ENCODE peak calls at places on chromosomes 13 and 19, in five cellular contexts. H, S, U, Z and T are unnamed samples.

GRCh38 chr13:40406405-40407138 is 259.9 kb downstream of the FOXO1 start:
- DNase-seq in Z (no peak), U (no peak), S (no peak), H (no peak), T (no peak)

GRCh38 chr13:99416411-99417121 is 84.7 kb upstream of the TM9SF2 start:
- DNase-seq in H (no peak), Z (no peak), S (peak; percentile 41), U (no peak), T (peak; percentile 48)

GRCh38 chr13:82947121-82948077 is 934.9 kb downstream of the SLITRK1 start:
- DNase-seq in S (no peak), Z (no peak), U (no peak), H (no peak), T (no peak)

GRCh38 chr13:100523437-100523836 is 65.2 kb downstream of the GGACT start:
- DNase-seq in S (no peak), H (no peak), U (no peak), Z (no peak), T (no peak)

GRCh38 chr19:5108123-5108613 is 139.3 kb downstream of the KDM4B start:
- DNase-seq in S (no peak), H (no peak), Z (no peak), U (no peak), T (no peak)

GRCh38 chr13:60148918-60149317 is 14.8 kb downstream of the DIAPH3 start:
- DNase-seq in H (no peak), U (no peak), Z (no peak), S (no peak), T (no peak)

GRCh38 chr19:48397636-48398328 is 4.3 kb downstream of the GRIN2D start:
- DNase-seq in H (no peak), S (no peak), U (no peak), Z (no peak), T (no peak)

GRCh38 chr19:13839193-13839937 is 37.6 kb upstream of the NANOS3 start:
- DNase-seq in Z (no peak), H (no peak), S (peak; percentile 92), U (peak; percentile 92), T (peak; percentile 62)

GRCh38 chr19:17687857-17688784 is at the start of gene UNC13A:
- DNase-seq in Z (peak; percentile 81), U (no peak), H (no peak), S (no peak), T (peak; percentile 20)

GRCh38 chr19:41859213-41859617 is 840 bp upstream of the RPS19 start:
- DNase-seq in H (no peak), S (no peak), U (no peak), Z (no peak), T (no peak)

GRCh38 chr13:34416833-34417425 is 525.1 kb upstream of the NBEA start:
- DNase-seq in H (peak; percentile 3), Z (no peak), S (peak; percentile 48), U (no peak), T (no peak)

GRCh38 chr13:42333613-42334328 is 61.8 kb downstream of the AKAP11 start:
- DNase-seq in S (no peak), U (no peak), Z (no peak), H (no peak), T (no peak)

GRCh38 chr19:17302391-17303166 is 646 bp downstream of the ABHD8 start:
- DNase-seq in S (no peak), U (no peak), Z (no peak), H (no peak), T (no peak)

GRCh38 chr19:4233282-4233853 is 4.0 kb downstream of the EBI3 start:
- DNase-seq in S (peak; percentile 68), Z (peak; percentile 58), U (peak; percentile 44), H (no peak), T (peak; percentile 54)

GRCh38 chr19:33606556-33606955 is 15.2 kb upstream of the CHST8 start:
- DNase-seq in S (no peak), Z (no peak), U (no peak), H (no peak), T (no peak)

GRCh38 chr19:42284066-42284501 is 15.0 kb downstream of the CIC start:
- DNase-seq in S (peak; percentile 91), H (no peak), U (peak; percentile 79), Z (peak; percentile 63), T (peak; percentile 78)

GRCh38 chr19:47124937-47125668 is 5.5 kb upstream of the SAE1 start:
- DNase-seq in U (no peak), Z (peak; percentile 12), S (no peak), H (no peak), T (no peak)

GRCh38 chr13:111006508-111007031 is 91.7 kb upstream of the ANKRD10 start:
- DNase-seq in H (peak; percentile 69), Z (no peak), U (peak; percentile 87), S (peak; percentile 66), T (no peak)

GRCh38 chr19:56121180-56122167 is at the start of gene ZNF787:
- DNase-seq in Z (peak; percentile 99), S (peak; percentile 99), U (peak; percentile 97), H (peak; percentile 95), T (peak; percentile 95)

GRCh38 chr19:45424191-45425058 is 708 bp upstream of the ERCC1 start:
- DNase-seq in Z (no peak), H (peak; percentile 72), U (peak; percentile 83), S (peak; percentile 86), T (no peak)

GRCh38 chr19:50870417-50871089 is 2.7 kb upstream of the KLK2 start:
- DNase-seq in Z (no peak), S (no peak), H (no peak), U (no peak), T (no peak)

GRCh38 chr19:41537789-41538188 is 38.2 kb upstream of the CEACAM21 start:
- DNase-seq in S (peak; percentile 70), H (no peak), U (no peak), Z (no peak), T (no peak)

GRCh38 chr13:89857502-89857901 is 1490.0 kb upstream of the MIR17HG start:
- DNase-seq in H (no peak), U (no peak), Z (no peak), S (no peak), T (no peak)

GRCh38 chr13:43303040-43303729 is 279.8 kb downstream of the DNAJC15 start:
- DNase-seq in U (peak; percentile 39), Z (peak; percentile 37), S (no peak), H (no peak), T (no peak)

DNA sequence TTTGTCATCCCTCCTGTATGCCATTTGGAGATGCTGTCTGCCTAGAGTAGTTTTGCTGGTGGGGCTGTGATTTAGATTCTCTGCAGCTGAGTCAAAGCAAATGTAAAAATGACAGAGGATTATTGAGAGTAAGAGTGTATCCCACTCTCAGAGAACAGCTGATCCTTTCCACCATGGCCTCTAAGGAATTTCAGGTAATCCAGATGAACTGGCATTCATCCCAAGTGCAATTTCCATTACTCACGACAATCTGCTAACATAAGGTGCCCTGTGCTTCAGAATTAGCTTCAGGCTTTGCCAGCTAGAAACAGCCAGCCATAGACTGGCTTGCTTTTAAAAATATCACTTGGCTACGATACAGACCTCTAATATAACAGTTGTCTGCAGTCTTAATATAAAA is 16.9 kb downstream of the PABPC3 start:
- DNase-seq in U (no peak), H (no peak), Z (no peak), S (no peak), T (no peak)
- TF ChIP-seq CTCF in U (no peak), H (no peak), Z (no peak), S (no peak), T (no peak)

DNA sequence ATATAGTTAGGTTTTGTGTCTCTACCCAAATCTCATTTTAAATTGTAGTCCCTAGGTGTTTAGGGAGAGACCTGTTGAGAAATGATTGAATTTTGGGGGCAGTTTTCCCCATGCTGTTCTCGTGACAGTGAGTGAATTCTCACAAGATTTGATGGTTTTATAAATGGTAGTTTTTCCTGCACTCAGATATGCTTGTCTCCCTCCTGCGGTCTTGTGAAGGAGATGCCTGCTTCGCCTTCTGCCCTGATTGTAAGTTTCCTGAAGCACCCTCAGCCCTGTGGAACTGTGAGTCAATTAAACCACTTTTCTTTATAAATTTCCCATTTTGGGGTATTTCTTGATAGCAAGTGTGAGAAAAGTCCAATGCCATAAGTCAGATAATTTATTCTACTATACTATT is 1977.5 kb upstream of the PCDH20 start:
- DNase-seq in U (no peak), Z (no peak), H (no peak), S (no peak), T (no peak)
- TF ChIP-seq CTCF in U (no peak), Z (no peak), H (no peak), S (no peak), T (no peak)

GRCh38 chr13:35592457-35592856 is 116.0 kb upstream of the MAB21L1 start:
- DNase-seq in S (no peak), H (no peak), U (no peak), Z (no peak), T (no peak)
- TF ChIP-seq CTCF in S (no peak), H (no peak), U (no peak), Z (no peak), T (no peak)

DNA sequence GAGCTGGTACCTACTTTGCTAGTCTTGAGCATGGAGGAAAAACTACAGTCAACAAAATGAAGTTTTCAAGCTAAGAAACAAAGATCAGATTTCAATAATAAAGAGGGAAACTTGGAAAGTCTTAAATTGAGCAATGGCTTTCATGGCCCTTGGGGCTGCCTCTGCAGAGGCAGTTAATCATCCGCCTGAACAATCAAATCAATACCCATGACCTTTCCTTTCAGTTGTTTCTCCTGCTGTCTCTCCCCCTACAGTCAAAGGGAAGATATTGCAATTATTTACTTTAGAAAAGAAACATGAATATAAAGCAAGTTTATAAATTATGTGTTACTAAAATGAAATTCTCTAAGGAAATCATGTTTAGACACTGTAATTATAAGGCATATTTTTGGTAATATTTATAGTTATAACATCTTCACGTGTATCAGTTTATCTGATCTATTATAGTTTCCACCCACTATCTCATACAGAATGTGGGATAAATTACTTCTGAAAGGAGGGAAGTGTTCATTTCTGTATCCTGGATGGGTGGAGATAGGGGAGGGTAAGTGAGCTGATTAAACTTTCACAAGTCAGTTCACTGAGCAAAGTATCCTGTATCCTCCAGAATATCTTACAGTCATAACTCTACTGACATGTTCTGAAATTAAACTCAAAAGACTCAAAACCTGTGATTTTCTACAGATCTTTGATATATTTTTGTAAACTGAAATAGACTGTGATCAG is 72.4 kb upstream of the TSC22D1 start:
- DNase-seq in H (no peak), U (no peak), Z (no peak), S (no peak), T (no peak)
- TF ChIP-seq CTCF in H (no peak), U (no peak), Z (peak; percentile 69), S (peak; percentile 20), T (peak; percentile 52)

GRCh38 chr13:114064516-114065140 is 67.8 kb downstream of the RASA3 start:
- DNase-seq in U (no peak), S (no peak), H (no peak), Z (no peak), T (no peak)

GRCh38 chr13:114063545-114064515 is 68.6 kb downstream of the RASA3 start:
- DNase-seq in S (peak; percentile 79), Z (no peak), U (peak; percentile 80), H (peak; percentile 51), T (no peak)

GRCh38 chr13:114066956-114067355 is 65.5 kb downstream of the RASA3 start:
- DNase-seq in U (no peak), S (no peak), H (no peak), Z (no peak), T (no peak)

GRCh38 chr13:114065926-114066774 is 66.3 kb downstream of the RASA3 start:
- DNase-seq in H (no peak), Z (no peak), U (no peak), S (peak; percentile 80), T (peak; percentile 28)

GRCh38 chr13:114065141-114065925 is 67.1 kb downstream of the RASA3 start:
- DNase-seq in S (peak; percentile 87), H (peak; percentile 71), U (peak; percentile 90), Z (no peak), T (peak; percentile 68)
- TF ChIP-seq CTCF in S (no peak), H (no peak), U (no peak), Z (no peak), T (no peak)

GRCh38 chr19:19154768-19155494 is 15.1 kb downstream of the MEF2B start:
- DNase-seq in S (no peak), U (no peak), Z (no peak), H (no peak), T (no peak)
- TF ChIP-seq CTCF in S (no peak), U (no peak), Z (no peak), H (no peak), T (no peak)